ENCODE peak calls at places on chromosomes 2 and 18, in nine cellular contexts. F, G, Z, U, K, S, M, X and V are unnamed samples.

GRCh38 chr18:69402219-69402989 is 1.7 kb downstream of the DOK6 start:
- DNase-seq in U (no peak), F (no peak), X (no peak), K (no peak), Z (no peak), S (no peak), M (no peak), G (no peak), V (no peak)

GRCh38 chr2:235679471-235679870 is 185.6 kb downstream of the AGAP1 start:
- DNase-seq in X (no peak), M (no peak), U (no peak), K (no peak), G (no peak), Z (no peak), S (no peak), F (no peak), V (no peak)

GRCh38 chr18:10010611-10011015 is 96.8 kb downstream of the VAPA start:
- DNase-seq in S (peak), Z (no peak), M (no peak), U (no peak), X (no peak), K (no peak), F (no peak), G (peak), V (no peak)

GRCh38 chr18:40258298-40258697 is 1696.7 kb upstream of the PIK3C3 start:
- DNase-seq in M (no peak), U (no peak), F (no peak), S (peak), G (no peak), Z (no peak), K (no peak), X (no peak), V (no peak)

GRCh38 chr18:36309436-36310391 is 12.2 kb downstream of the FHOD3 start:
- DNase-seq in G (no peak), S (peak), X (no peak), U (no peak), Z (no peak), M (no peak), F (no peak), K (peak), V (no peak)

GRCh38 chr18:5421981-5422380 is 121.8 kb downstream of the EPB41L3 start:
- DNase-seq in F (no peak), G (no peak), X (no peak), M (no peak), S (no peak), Z (no peak), U (no peak), K (no peak), V (no peak)

GRCh38 chr2:128379021-128380005 is 60.6 kb upstream of the HS6ST1 start:
- DNase-seq in G (peak), U (no peak), K (no peak), F (no peak), Z (no peak), X (no peak), M (peak), S (no peak), V (no peak)

GRCh38 chr2:24076849-24077534 is 866 bp upstream of the SF3B6 start:
- DNase-seq in S (peak), G (no peak), F (no peak), U (no peak), K (no peak), Z (no peak), X (no peak), M (no peak), V (no peak)

GRCh38 chr2:142176941-142177340 is 46.1 kb upstream of the LRP1B start:
- DNase-seq in Z (no peak), X (no peak), K (no peak), U (no peak), F (no peak), S (no peak), G (no peak), M (no peak), V (no peak)

GRCh38 chr2:85536479-85536878 is 2.5 kb upstream of the MAT2A start:
- DNase-seq in U (no peak), X (no peak), K (no peak), G (no peak), F (no peak), Z (no peak), M (no peak), S (peak), V (no peak)

GRCh38 chr2:47063159-47063930 is 91.8 kb downstream of the STPG4 start:
- DNase-seq in K (no peak), M (no peak), Z (no peak), X (no peak), G (no peak), F (no peak), S (peak), U (no peak), V (no peak)

GRCh38 chr2:118973542-118973951 is 31.6 kb downstream of the MARCO start:
- DNase-seq in U (no peak), S (no peak), M (no peak), F (no peak), G (no peak), Z (no peak), K (no peak), X (no peak), V (no peak)

GRCh38 chr2:213227458-213227857 is 56.8 kb upstream of the SPAG16 start:
- DNase-seq in X (no peak), F (no peak), S (peak), G (no peak), U (no peak), K (no peak), M (no peak), Z (no peak), V (no peak)

GRCh38 chr2:182586426-182586825 is 129.6 kb upstream of the DNAJC10 start:
- DNase-seq in Z (no peak), G (no peak), S (no peak), X (no peak), F (no peak), K (no peak), U (no peak), M (no peak), V (no peak)

GRCh38 chr2:191115391-191115790 is 35.4 kb downstream of the STAT4 start:
- DNase-seq in X (no peak), U (no peak), K (no peak), G (no peak), F (no peak), S (peak), Z (peak), M (no peak), V (peak)

GRCh38 chr2:1860931-1861330 is 116.6 kb upstream of the PXDN start:
- DNase-seq in M (no peak), X (no peak), G (no peak), S (no peak), Z (no peak), F (no peak), K (no peak), U (no peak), V (no peak)

GRCh38 chr18:3889121-3889520 is 439.1 kb downstream of the TGIF1 start:
- DNase-seq in S (no peak), U (no peak), M (no peak), Z (no peak), X (no peak), F (no peak), K (no peak), G (no peak), V (no peak)

GRCh38 chr2:234135750-234136221 is 85.3 kb downstream of the SPP2 start:
- DNase-seq in M (no peak), Z (peak), X (peak), K (peak), U (peak), S (peak), F (peak), G (peak), V (peak)

GRCh38 chr2:24474053-24474452 is 17.0 kb upstream of the NCOA1 start:
- DNase-seq in G (no peak), S (no peak), Z (no peak), M (no peak), X (no peak), F (no peak), K (no peak), U (no peak), V (no peak)

GRCh38 chr2:109226128-109226527 is 97.1 kb downstream of the SH3RF3 start:
- DNase-seq in K (no peak), M (no peak), X (no peak), U (no peak), G (no peak), S (no peak), Z (no peak), F (no peak), V (no peak)

GRCh38 chr2:11781624-11782023 is 35.2 kb downstream of the LPIN1 start:
- DNase-seq in K (no peak), Z (no peak), X (no peak), S (no peak), G (no peak), U (no peak), F (no peak), M (no peak), V (no peak)

GRCh38 chr2:181157326-181157725 is 176.9 kb downstream of the UBE2E3 start:
- DNase-seq in K (no peak), X (no peak), M (no peak), G (no peak), F (no peak), Z (no peak), U (no peak), S (peak), V (no peak)

GRCh38 chr18:76467371-76468190 is 27.5 kb downstream of the ZNF516 start:
- DNase-seq in K (no peak), M (no peak), F (no peak), X (no peak), Z (no peak), U (no peak), S (no peak), G (no peak), V (no peak)

GRCh38 chr2:169625781-169626180 is 41.6 kb downstream of the PPIG start:
- DNase-seq in F (no peak), M (no peak), U (no peak), S (no peak), Z (no peak), X (no peak), G (no peak), K (no peak), V (no peak)

GRCh38 chr2:24723668-24724067 is 69.5 kb downstream of the PTRHD1 start:
- DNase-seq in F (no peak), U (no peak), K (no peak), M (no peak), X (no peak), Z (no peak), G (no peak), S (no peak), V (no peak)

GRCh38 chr2:219662566-219662965 is 35.1 kb downstream of the SLC4A3 start:
- DNase-seq in F (no peak), X (no peak), G (no peak), U (no peak), M (no peak), Z (no peak), S (no peak), K (no peak), V (no peak)

GRCh38 chr2:232532406-232532805 is 6.4 kb downstream of the CHRND start:
- DNase-seq in G (no peak), X (no peak), U (no peak), M (peak), F (no peak), S (no peak), Z (no peak), K (no peak), V (no peak)

GRCh38 chr18:74342416-74343043 is 26.9 kb downstream of the C18orf63 start:
- DNase-seq in X (no peak), G (no peak), U (peak), F (no peak), K (no peak), S (peak), Z (peak), M (no peak), V (peak)

GRCh38 chr2:119246884-119247843 is 23.5 kb downstream of the STEAP3 start:
- DNase-seq in G (peak), F (no peak), M (no peak), X (no peak), U (no peak), Z (no peak), K (no peak), S (no peak), V (no peak)